ENCODE peak calls at places on chromosomes 7 and 10, in four cellular contexts. R is AG04449, Y is BE2C, N is fibroblast of the aortic adventitia. A is an unnamed sample.

GRCh38 chr7:40263752-40264390 is 129.1 kb downstream of the SUGCT start:
- DNase-seq in R (no peak), Y (no peak), N (no peak), A (no peak)

GRCh38 chr10:43235070-43235900 is 31.6 kb downstream of the RASGEF1A start:
- DNase-seq in R (no peak), Y (peak; percentile 0), N (no peak), A (no peak)

GRCh38 chr7:51019891-51020855 is 237.5 kb upstream of the GRB10 start:
- DNase-seq in R (no peak), Y (no peak), N (no peak), A (no peak)

GRCh38 chr10:2748287-2748686 is 319.1 kb upstream of the PFKP start:
- DNase-seq in R (no peak), Y (no peak), N (no peak), A (no peak)

GRCh38 chr10:9957352-9957751 is 1060.3 kb upstream of the CELF2 start:
- DNase-seq in R (peak; percentile 5), Y (no peak), N (no peak), A (no peak)

GRCh38 chr10:123270221-123270620 is 116.0 kb downstream of the BUB3 start:
- DNase-seq in R (peak; percentile 23), Y (no peak), N (peak; percentile 97), A (peak; percentile 68)

GRCh38 chr10:69801434-69802315 is at the start of gene COL13A1:
- DNase-seq in R (no peak), Y (peak; percentile 29), N (peak; percentile 60), A (peak; percentile 73)

GRCh38 chr10:79431891-79432831 is 13.3 kb downstream of the ZCCHC24 start:
- DNase-seq in R (no peak), Y (no peak), N (peak; percentile 80), A (peak; percentile 35)

GRCh38 chr10:693506-693905 is 4.0 kb upstream of the DIP2C start:
- DNase-seq in R (no peak), Y (no peak), N (peak; percentile 30), A (peak; percentile 17)

GRCh38 chr7:126570845-126571244 is 681.9 kb downstream of the GRM8 start:
- DNase-seq in R (no peak), Y (no peak), N (no peak), A (no peak)

GRCh38 chr7:116552616-116553015 is 27.8 kb downstream of the CAV1 start:
- DNase-seq in R (no peak), Y (no peak), N (no peak), A (no peak)

GRCh38 chr10:1050555-1050954 is 1.6 kb upstream of the IDI1 start:
- DNase-seq in R (no peak), Y (no peak), N (no peak), A (no peak)

GRCh38 chr7:124782335-124782734 is 16.7 kb upstream of the GPR37 start:
- DNase-seq in R (no peak), Y (no peak), N (no peak), A (no peak)

GRCh38 chr7:145263886-145264285 is 428.0 kb upstream of the TPK1 start:
- DNase-seq in R (no peak), Y (no peak), N (no peak), A (no peak)

GRCh38 chr7:129351320-129351719 is 82.9 kb upstream of the STRIP2 start:
- DNase-seq in R (no peak), Y (no peak), N (peak; percentile 34), A (peak; percentile 62)

GRCh38 chr7:6385110-6385792 is 62.5 kb downstream of the DAGLB start:
- DNase-seq in R (peak; percentile 88), Y (no peak), N (peak; percentile 96), A (peak; percentile 98)

GRCh38 chr7:34064511-34065158 is 159.3 kb downstream of the BMPER start:
- DNase-seq in R (no peak), Y (no peak), N (peak; percentile 50), A (peak; percentile 64)

GRCh38 chr7:31633894-31634494 is 53.0 kb upstream of the PPP1R17 start:
- DNase-seq in R (peak; percentile 19), Y (peak; percentile 25), N (peak; percentile 62), A (peak; percentile 63)

GRCh38 chr7:117986645-117987269 is 113.5 kb upstream of the CTTNBP2 start:
- DNase-seq in R (no peak), Y (no peak), N (peak; percentile 22), A (no peak)

GRCh38 chr7:44783407-44783806 is 13.1 kb upstream of the PPIA start:
- DNase-seq in R (no peak), Y (no peak), N (no peak), A (no peak)

GRCh38 chr10:69335063-69335587 is 56.8 kb downstream of the HK1 start:
- DNase-seq in R (no peak), Y (no peak), N (peak; percentile 44), A (peak; percentile 55)

GRCh38 chr10:76311752-76312699 is 880.6 kb downstream of the LRMDA start:
- DNase-seq in R (no peak), Y (peak; percentile 43), N (peak; percentile 51), A (peak; percentile 46)

GRCh38 chr10:125060038-125060437 is 100.3 kb downstream of the CTBP2 start:
- DNase-seq in R (no peak), Y (no peak), N (peak; percentile 54), A (peak; percentile 48)

GRCh38 chr10:125060486-125060850 is 99.9 kb downstream of the CTBP2 start:
- DNase-seq in R (no peak), Y (no peak), N (peak; percentile 71), A (peak; percentile 41)

GRCh38 chr10:125054664-125055273 is 105.6 kb downstream of the CTBP2 start:
- DNase-seq in R (no peak), Y (no peak), N (no peak), A (no peak)

GRCh38 chr10:125056161-125057132 is 103.9 kb downstream of the CTBP2 start:
- DNase-seq in R (no peak), Y (no peak), N (no peak), A (no peak)

GRCh38 chr10:125057158-125058001 is 103.0 kb downstream of the CTBP2 start:
- DNase-seq in R (no peak), Y (no peak), N (peak; percentile 97), A (peak; percentile 96)
- H3K4me3 ChIP-seq in R (no peak overlapping the region), Y (no peak overlapping the region), N (no peak overlapping the region), A (no peak overlapping the region)

DNA sequence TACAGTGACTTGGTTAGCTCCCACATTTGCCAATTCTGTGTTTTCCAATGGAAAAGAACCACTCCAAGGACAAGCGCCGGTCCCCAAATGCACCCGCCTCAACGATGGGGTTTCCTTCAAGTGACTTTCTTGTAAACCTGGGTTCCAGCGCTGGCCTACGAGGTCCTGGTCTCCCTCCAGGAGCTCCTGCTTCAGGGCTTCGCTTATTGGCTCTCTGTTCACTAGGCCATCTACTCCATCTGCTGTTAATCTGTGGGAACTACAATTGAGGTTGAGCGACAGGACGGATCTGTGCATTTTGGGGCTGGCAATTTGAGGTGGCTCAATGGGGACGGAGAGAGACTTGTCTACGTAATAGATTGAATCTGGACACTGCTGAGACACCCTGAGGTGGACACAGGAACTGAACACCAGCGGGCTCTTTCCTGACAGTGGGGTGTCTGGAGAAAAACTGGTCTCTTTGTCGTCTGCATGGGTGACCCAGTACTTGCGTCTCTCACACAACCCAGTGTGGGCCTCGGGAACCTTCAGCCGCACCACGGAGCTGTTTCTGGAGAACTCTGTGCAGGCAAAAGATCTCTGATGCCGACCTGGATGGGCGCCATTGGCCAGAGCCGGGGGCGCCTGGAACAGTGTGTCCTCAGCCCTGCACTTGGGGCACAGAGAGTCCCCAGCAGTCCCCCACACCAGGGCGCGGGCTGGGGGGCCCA is 115.9 kb upstream of the ADAM12 start:
- DNase-seq in R (no peak), Y (peak; percentile 62), N (peak; percentile 82), A (peak; percentile 76)
- TF ChIP-seq CTCF in R (peak; percentile 73), Y (peak; percentile 79), N (peak; percentile 87), A (peak; percentile 78)

GRCh38 chr10:90993340-90993739 is 72.5 kb upstream of the ANKRD1 start:
- DNase-seq in R (no peak), Y (no peak), N (peak; percentile 60), A (no peak)
- H3K4me3 ChIP-seq in R (no peak overlapping the region), Y (no peak overlapping the region), N (no peak overlapping the region), A (no peak overlapping the region)

GRCh38 chr7:4663239-4663638 is 18.9 kb upstream of the FOXK1 start:
- DNase-seq in R (no peak), Y (no peak), N (no peak), A (no peak)

GRCh38 chr7:4661871-4662270 is 20.2 kb upstream of the FOXK1 start:
- DNase-seq in R (no peak), Y (no peak), N (peak; percentile 62), A (peak; percentile 63)

GRCh38 chr7:4657640-4658417 is 24.3 kb upstream of the FOXK1 start:
- DNase-seq in R (no peak), Y (no peak), N (no peak), A (no peak)

GRCh38 chr7:4655311-4655710 is 26.8 kb upstream of the FOXK1 start:
- DNase-seq in R (no peak), Y (no peak), N (no peak), A (no peak)

GRCh38 chr7:4659551-4660286 is 22.4 kb upstream of the FOXK1 start:
- DNase-seq in R (no peak), Y (peak; percentile 40), N (no peak), A (no peak)
- TF ChIP-seq CTCF in R (no peak), Y (peak; percentile 47), N (no peak), A (peak; percentile 34)

GRCh38 chr7:150780249-150780648 is 19.9 kb downstream of the TMEM176B start:
- DNase-seq in R (no peak), Y (no peak), N (no peak), A (no peak)
- H3K4me3 ChIP-seq in R (no peak overlapping the region), Y (no peak overlapping the region), N (no peak overlapping the region), A (no peak overlapping the region)

GRCh38 chr10:112057072-112057471 is 126.5 kb downstream of the GPAM start:
- DNase-seq in R (no peak), Y (no peak), N (no peak), A (no peak)

GRCh38 chr10:112053895-112054294 is 129.7 kb downstream of the GPAM start:
- DNase-seq in R (no peak), Y (no peak), N (no peak), A (no peak)

GRCh38 chr10:112059220-112059619 is 124.3 kb downstream of the GPAM start:
- DNase-seq in R (no peak), Y (no peak), N (no peak), A (no peak)
- TF ChIP-seq CTCF in R (no peak), Y (peak; percentile 9), N (no peak), A (no peak)